ENCODE peak calls at places on chromosomes 5 and 9, in seven cellular contexts. C is PC-3, H is GM23248, Y is OCI-LY7, W is hepatocyte, U is HCT116, S is neural progenitor cell. R is an unnamed sample.

GRCh38 chr5:134115806-134116175 is 1.3 kb downstream of the TCF7 start:
- DNase-seq in S (no peak), W (peak), C (no peak), U (no peak), H (no peak), Y (no peak), R (peak)

GRCh38 chr5:55234171-55234700 is 828 bp upstream of the CCNO start:
- DNase-seq in U (peak), Y (no peak), H (peak), C (peak), S (peak), W (peak), R (peak)

GRCh38 chr5:32506251-32506661 is 61.7 kb upstream of the ZFR start:
- DNase-seq in H (peak), U (no peak), C (peak), S (no peak), Y (no peak), W (no peak), R (no peak)

GRCh38 chr5:140365282-140365681 is 5.3 kb downstream of the SLC4A9 start:
- DNase-seq in Y (no peak), W (no peak), S (no peak), H (no peak), U (no peak), C (peak), R (no peak)

GRCh38 chr9:5395428-5395827 is 42.3 kb downstream of the PLGRKT start:
- DNase-seq in C (no peak), S (no peak), W (no peak), Y (no peak), U (no peak), H (no peak), R (no peak)

GRCh38 chr5:132635873-132636272 is 22.1 kb upstream of the IL13 start:
- DNase-seq in U (no peak), Y (no peak), S (no peak), W (no peak), H (no peak), C (no peak), R (no peak)

GRCh38 chr5:33501260-33501659 is 60.5 kb downstream of the TARS1 start:
- DNase-seq in S (peak), C (no peak), W (no peak), U (no peak), Y (no peak), H (no peak), R (no peak)

GRCh38 chr5:132176987-132177386 is 50.7 kb downstream of the P4HA2 start:
- DNase-seq in H (peak), W (no peak), Y (peak), S (no peak), C (peak), U (no peak), R (no peak)

GRCh38 chr5:115297043-115297442 is 589 bp upstream of the CCDC112 start:
- DNase-seq in C (peak), H (peak), W (no peak), Y (no peak), U (no peak), S (peak), R (no peak)

DNA sequence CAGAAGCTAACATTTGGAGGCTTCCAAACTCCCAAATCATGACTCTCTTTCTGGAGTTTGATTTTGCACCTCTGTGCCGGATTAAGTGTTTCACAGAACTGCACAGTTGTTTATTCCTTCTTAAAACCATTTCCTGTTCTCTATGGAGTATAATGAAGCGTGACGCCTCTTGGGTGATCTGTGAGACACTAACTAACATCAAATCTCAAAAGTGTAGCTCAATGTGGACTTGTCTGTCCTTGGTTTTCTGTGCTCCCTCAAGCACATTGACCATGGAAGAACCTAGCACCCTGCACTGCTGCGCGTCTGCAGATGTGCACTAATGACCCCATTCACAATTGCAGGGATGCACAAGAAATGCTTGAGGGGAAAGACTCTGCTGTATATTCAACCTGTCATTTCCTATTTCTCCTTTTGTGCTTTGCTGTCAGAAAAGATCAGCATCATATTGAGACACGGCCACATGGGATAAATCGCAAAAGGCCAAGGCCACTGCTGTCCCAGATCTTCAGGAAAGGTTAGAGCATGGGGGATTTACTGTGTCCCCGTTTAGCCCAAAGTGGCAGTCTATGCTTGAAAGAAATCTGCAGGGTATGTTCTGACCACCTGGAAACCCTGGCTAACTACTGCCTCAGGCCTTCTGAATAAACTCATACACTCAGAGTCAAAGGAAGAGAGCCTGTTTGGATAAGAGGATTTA is 109.7 kb downstream of the BAAT start:
- DNase-seq in H (no peak), C (no peak), Y (no peak), S (peak), U (no peak), W (no peak), R (no peak)
- TF ChIP-seq EZH2phosphoT487 in H (no peak), C (no peak), Y (no peak), S (no peak), U (no peak), W (no peak), R (no peak)

GRCh38 chr5:97735209-97735608 is 552.2 kb upstream of the RIOK2 start:
- DNase-seq in S (no peak), W (no peak), U (no peak), C (peak), Y (no peak), H (peak), R (no peak)
- TF ChIP-seq EZH2phosphoT487 in S (no peak), W (no peak), U (no peak), C (no peak), Y (no peak), H (peak), R (no peak)

DNA sequence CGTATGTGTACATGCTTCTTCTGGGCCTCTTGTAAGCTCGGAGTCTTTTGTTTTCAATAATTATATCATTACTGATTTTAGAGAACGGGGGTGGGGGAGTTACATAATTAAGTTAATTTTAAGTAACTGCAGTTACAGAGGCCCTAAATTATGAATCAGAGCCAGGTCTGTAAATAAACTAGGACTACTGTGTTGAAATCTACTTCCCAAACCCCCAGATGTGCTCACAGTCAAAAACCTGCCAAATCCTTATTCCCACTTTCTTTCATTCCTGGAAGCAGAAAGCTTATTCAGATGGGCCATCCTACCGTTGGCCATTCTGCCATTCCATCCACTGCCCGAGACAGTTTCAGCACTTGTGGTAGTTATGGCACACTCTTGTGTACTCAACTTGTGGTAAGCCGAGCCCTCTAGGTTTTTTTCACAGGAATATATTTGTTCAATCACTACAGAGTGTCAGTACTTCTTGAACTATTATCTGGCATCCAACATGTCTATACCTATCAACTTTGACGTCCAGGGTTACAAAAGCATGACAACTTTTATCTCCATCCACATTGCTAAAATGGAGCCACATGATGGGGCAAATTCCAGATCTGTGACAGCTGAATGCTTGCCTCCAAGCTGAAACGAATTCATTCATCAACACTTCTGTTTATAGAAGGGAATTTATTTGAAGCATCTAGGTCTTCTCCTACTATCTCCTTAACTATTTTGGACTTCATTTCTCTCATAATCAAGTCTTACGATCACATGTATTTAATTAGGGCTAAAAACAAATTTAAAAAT is 37.8 kb downstream of the GLRX start:
- DNase-seq in Y (no peak), U (no peak), C (no peak), W (no peak), H (peak), S (no peak), R (no peak)
- TF ChIP-seq EZH2phosphoT487 in Y (no peak), U (no peak), C (no peak), W (no peak), H (no peak), S (no peak), R (no peak)

GRCh38 chr5:168270446-168270845 is 21.0 kb upstream of the WWC1 start:
- DNase-seq in S (no peak), U (no peak), W (peak), C (no peak), Y (no peak), H (no peak), R (no peak)
- TF ChIP-seq EZH2phosphoT487 in S (no peak), U (no peak), W (no peak), C (no peak), Y (no peak), H (no peak), R (no peak)

GRCh38 chr9:35696520-35697215 is 6.9 kb upstream of the TPM2 start:
- DNase-seq in U (peak), Y (peak), W (peak), C (peak), S (peak), H (peak), R (peak)
- TF ChIP-seq EZH2phosphoT487 in U (no peak), Y (no peak), W (no peak), C (no peak), S (no peak), H (no peak), R (no peak)

DNA sequence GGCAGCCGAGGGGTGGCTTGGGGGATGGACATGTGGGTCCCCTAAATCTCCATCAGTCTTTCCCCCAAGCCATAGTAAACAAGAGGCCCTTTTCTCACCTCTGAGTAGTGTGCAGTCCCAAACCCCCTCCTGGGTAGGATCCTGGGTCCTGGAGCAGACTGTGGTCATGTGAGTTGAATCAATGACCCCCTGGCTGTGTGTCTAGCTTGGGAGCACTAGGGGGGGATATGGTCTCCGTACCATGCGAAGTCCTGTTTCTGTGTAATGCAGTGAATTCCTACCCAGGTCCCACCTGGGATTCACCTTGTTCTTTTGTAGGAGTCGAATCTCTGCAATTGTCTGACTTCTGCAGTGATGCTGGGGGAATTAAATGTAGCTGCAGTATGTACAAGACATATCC is 66.2 kb downstream of the FGF18 start:
- DNase-seq in C (no peak), Y (no peak), U (no peak), W (no peak), S (no peak), H (no peak), R (no peak)
- TF ChIP-seq EZH2phosphoT487 in C (no peak), Y (no peak), U (no peak), W (no peak), S (no peak), H (no peak), R (no peak)

DNA sequence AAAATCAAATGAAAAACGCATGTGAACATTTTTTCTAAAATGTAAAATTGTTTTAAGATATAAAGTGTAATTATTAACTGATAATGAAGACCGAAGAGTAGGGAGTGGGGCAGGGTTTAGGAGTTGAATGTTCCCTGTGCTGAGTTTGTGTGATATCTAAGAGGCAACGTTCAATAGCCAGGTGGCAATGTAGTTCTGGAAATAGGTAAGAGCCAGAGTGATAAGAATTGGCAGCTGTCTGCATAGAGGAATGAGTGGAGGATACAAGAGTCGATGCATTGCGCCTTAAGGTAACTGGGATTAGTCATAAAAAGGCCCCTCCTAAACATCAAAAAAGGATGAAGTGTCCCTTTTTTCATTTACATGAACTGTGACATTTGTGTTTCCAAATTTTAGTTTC is 659.5 kb downstream of the ACTL7B start:
- DNase-seq in U (no peak), W (no peak), H (no peak), Y (no peak), C (no peak), S (no peak), R (no peak)
- TF ChIP-seq EZH2phosphoT487 in U (no peak), W (no peak), H (no peak), Y (no peak), C (no peak), S (no peak), R (no peak)

DNA sequence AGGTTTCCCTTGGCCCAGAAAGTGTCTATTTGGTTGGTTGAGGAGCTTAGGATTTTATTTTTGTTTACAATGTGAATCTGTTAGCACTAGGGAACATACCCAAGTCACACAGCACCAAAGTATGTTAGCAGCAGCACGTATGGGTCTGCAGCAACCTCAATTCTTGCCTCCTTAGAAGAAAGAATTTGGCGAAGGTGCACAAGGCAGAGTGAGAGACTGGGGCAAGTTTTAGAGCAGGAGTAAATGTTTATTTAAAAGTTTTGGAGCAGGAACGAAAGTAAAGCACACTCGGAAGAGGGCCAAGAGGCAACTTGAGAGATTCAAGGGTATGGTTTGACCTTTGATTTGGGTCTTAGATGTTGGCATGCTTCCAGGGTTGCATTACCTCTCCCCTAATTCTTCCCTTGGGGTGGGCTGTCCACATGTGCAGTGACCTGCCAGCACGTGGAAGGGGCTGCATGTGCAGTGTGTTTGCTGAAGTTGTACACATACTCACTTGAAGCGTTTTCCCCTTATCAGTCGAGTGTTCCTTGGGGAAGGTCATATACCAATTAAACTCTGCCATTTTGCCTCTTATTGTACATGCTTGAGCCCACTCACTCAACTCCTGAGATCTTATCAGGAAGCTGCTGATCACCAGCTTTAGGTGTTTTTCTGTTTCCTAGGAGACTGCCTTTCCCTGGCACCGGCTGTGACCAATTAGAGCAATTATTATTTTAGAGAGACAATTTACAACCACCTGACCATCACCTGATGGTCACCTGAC is 64.9 kb upstream of the SHC3 start:
- DNase-seq in Y (no peak), W (peak), S (no peak), C (no peak), H (no peak), U (no peak), R (no peak)
- TF ChIP-seq EZH2phosphoT487 in Y (no peak), W (no peak), S (no peak), C (no peak), H (no peak), U (no peak), R (no peak)